ENCODE peak calls at places on chromosomes 13 and 19, in seven cellular contexts. One of them, this sample, is unnamed.

GRCh38 chr19:33740811-33741396 is 55.8 kb upstream of the KCTD15 start:
- DNase-seq in uterus: no peak
- DNase-seq in C1 segment of cervical spinal cord: no peak
- DNase-seq in NB4: peak; percentile 38
- DNase-seq in kidney glomerular epithelial cell: peak; percentile 24
- DNase-seq in NCI-H146: no peak
- DNase-seq in left colon: peak; percentile 14
- DNase-seq in this sample: no peak

GRCh38 chr13:26255717-26256277 is 1.9 kb downstream of the CDK8 start:
- DNase-seq in left colon: no peak
- DNase-seq in NCI-H146: peak; percentile 13
- DNase-seq in C1 segment of cervical spinal cord: no peak
- DNase-seq in uterus: no peak
- DNase-seq in NB4: peak; percentile 54
- DNase-seq in kidney glomerular epithelial cell: peak; percentile 30
- DNase-seq in this sample: no peak

GRCh38 chr13:30364876-30365275 is 57.4 kb upstream of the UBE2L5 start:
- DNase-seq in NCI-H146: no peak
- DNase-seq in C1 segment of cervical spinal cord: no peak
- DNase-seq in NB4: no peak
- DNase-seq in kidney glomerular epithelial cell: peak; percentile 68
- DNase-seq in left colon: no peak
- DNase-seq in uterus: no peak
- DNase-seq in this sample: no peak

GRCh38 chr19:50308991-50309390 is 20.2 kb downstream of the KCNC3 start:
- DNase-seq in C1 segment of cervical spinal cord: no peak
- DNase-seq in NB4: no peak
- DNase-seq in kidney glomerular epithelial cell: no peak
- DNase-seq in left colon: no peak
- DNase-seq in uterus: no peak
- DNase-seq in NCI-H146: no peak
- DNase-seq in this sample: no peak

GRCh38 chr13:50085063-50085462 is 69.8 kb downstream of the KCNRG start:
- DNase-seq in kidney glomerular epithelial cell: peak; percentile 53
- DNase-seq in NB4: peak; percentile 69
- DNase-seq in uterus: no peak
- DNase-seq in NCI-H146: peak; percentile 29
- DNase-seq in C1 segment of cervical spinal cord: no peak
- DNase-seq in left colon: no peak
- DNase-seq in this sample: no peak

GRCh38 chr19:40717880-40718773 is 1.2 kb downstream of the ITPKC start:
- DNase-seq in kidney glomerular epithelial cell: no peak
- DNase-seq in NCI-H146: no peak
- DNase-seq in uterus: peak; percentile 48
- DNase-seq in C1 segment of cervical spinal cord: no peak
- DNase-seq in NB4: no peak
- DNase-seq in left colon: peak; percentile 57
- DNase-seq in this sample: peak; percentile 21

GRCh38 chr13:93002071-93002470 is 224.5 kb upstream of the GPC6 start:
- DNase-seq in left colon: no peak
- DNase-seq in NB4: no peak
- DNase-seq in uterus: no peak
- DNase-seq in kidney glomerular epithelial cell: no peak
- DNase-seq in C1 segment of cervical spinal cord: no peak
- DNase-seq in NCI-H146: no peak
- DNase-seq in this sample: no peak

GRCh38 chr13:111460548-111461444 is 140.4 kb downstream of the TEX29 start:
- DNase-seq in C1 segment of cervical spinal cord: peak; percentile 45
- DNase-seq in uterus: peak; percentile 28
- DNase-seq in NB4: peak; percentile 43
- DNase-seq in left colon: peak; percentile 19
- DNase-seq in NCI-H146: peak; percentile 76
- DNase-seq in kidney glomerular epithelial cell: peak; percentile 1
- DNase-seq in this sample: peak; percentile 33

GRCh38 chr19:31943305-31943704 is 402.1 kb upstream of the ZNF507 start:
- DNase-seq in NCI-H146: no peak
- DNase-seq in NB4: no peak
- DNase-seq in kidney glomerular epithelial cell: no peak
- DNase-seq in left colon: no peak
- DNase-seq in C1 segment of cervical spinal cord: no peak
- DNase-seq in uterus: no peak
- DNase-seq in this sample: peak; percentile 66

GRCh38 chr19:6268382-6268771 is 11.4 kb downstream of the MLLT1 start:
- DNase-seq in uterus: no peak
- DNase-seq in left colon: no peak
- DNase-seq in NB4: no peak
- DNase-seq in C1 segment of cervical spinal cord: no peak
- DNase-seq in kidney glomerular epithelial cell: no peak
- DNase-seq in NCI-H146: no peak
- DNase-seq in this sample: no peak

GRCh38 chr19:16360738-16361137 is 36.1 kb downstream of the KLF2 start:
- DNase-seq in kidney glomerular epithelial cell: no peak
- DNase-seq in C1 segment of cervical spinal cord: no peak
- DNase-seq in NB4: no peak
- DNase-seq in left colon: no peak
- DNase-seq in NCI-H146: no peak
- DNase-seq in uterus: no peak
- DNase-seq in this sample: no peak

GRCh38 chr13:84050551-84050950 is 168.3 kb upstream of the SLITRK1 start:
- DNase-seq in C1 segment of cervical spinal cord: no peak
- DNase-seq in NCI-H146: no peak
- DNase-seq in NB4: no peak
- DNase-seq in left colon: no peak
- DNase-seq in kidney glomerular epithelial cell: no peak
- DNase-seq in uterus: no peak
- DNase-seq in this sample: no peak

GRCh38 chr19:54903303-54903702 is 2.6 kb upstream of the NCR1 start:
- DNase-seq in NB4: no peak
- DNase-seq in left colon: no peak
- DNase-seq in uterus: no peak
- DNase-seq in C1 segment of cervical spinal cord: no peak
- DNase-seq in NCI-H146: no peak
- DNase-seq in kidney glomerular epithelial cell: no peak
- DNase-seq in this sample: no peak

GRCh38 chr13:40664100-40665060 is 2.1 kb downstream of the FOXO1 start:
- DNase-seq in C1 segment of cervical spinal cord: peak; percentile 83
- DNase-seq in left colon: peak; percentile 91
- DNase-seq in uterus: peak; percentile 65
- DNase-seq in NCI-H146: no peak
- DNase-seq in kidney glomerular epithelial cell: peak; percentile 28
- DNase-seq in NB4: peak; percentile 64
- DNase-seq in this sample: peak; percentile 31

GRCh38 chr19:35639321-35639639 is 2.3 kb upstream of the ETV2 start:
- DNase-seq in C1 segment of cervical spinal cord: no peak
- DNase-seq in left colon: no peak
- DNase-seq in NB4: no peak
- DNase-seq in NCI-H146: no peak
- DNase-seq in kidney glomerular epithelial cell: no peak
- DNase-seq in uterus: no peak
- DNase-seq in this sample: no peak

GRCh38 chr13:51034906-51035305 is 76.2 kb downstream of the C13orf42 start:
- DNase-seq in NCI-H146: peak; percentile 61
- DNase-seq in uterus: no peak
- DNase-seq in left colon: no peak
- DNase-seq in C1 segment of cervical spinal cord: no peak
- DNase-seq in kidney glomerular epithelial cell: no peak
- DNase-seq in NB4: no peak
- DNase-seq in this sample: no peak

GRCh38 chr19:18672044-18672451 is 11.4 kb upstream of the CRTC1 start:
- DNase-seq in C1 segment of cervical spinal cord: no peak
- DNase-seq in NB4: no peak
- DNase-seq in kidney glomerular epithelial cell: no peak
- DNase-seq in left colon: no peak
- DNase-seq in uterus: peak; percentile 57
- DNase-seq in NCI-H146: no peak
- DNase-seq in this sample: no peak

GRCh38 chr13:87671031-87671823 is at the start of gene SLITRK5:
- DNase-seq in kidney glomerular epithelial cell: peak; percentile 74
- DNase-seq in NCI-H146: peak; percentile 86
- DNase-seq in uterus: no peak
- DNase-seq in left colon: peak; percentile 79
- DNase-seq in C1 segment of cervical spinal cord: peak; percentile 88
- DNase-seq in NB4: peak; percentile 69
- DNase-seq in this sample: peak; percentile 96

GRCh38 chr19:7868671-7869452 is 5.3 kb downstream of the PRR36 start:
- DNase-seq in C1 segment of cervical spinal cord: peak; percentile 59
- DNase-seq in left colon: peak; percentile 82
- DNase-seq in NCI-H146: no peak
- DNase-seq in NB4: peak; percentile 96
- DNase-seq in uterus: peak; percentile 69
- DNase-seq in kidney glomerular epithelial cell: peak; percentile 34
- DNase-seq in this sample: peak; percentile 75

GRCh38 chr19:16415806-16416205 is 56.0 kb downstream of the EPS15L1 start:
- DNase-seq in left colon: no peak
- DNase-seq in kidney glomerular epithelial cell: no peak
- DNase-seq in NCI-H146: no peak
- DNase-seq in uterus: no peak
- DNase-seq in C1 segment of cervical spinal cord: no peak
- DNase-seq in NB4: no peak
- DNase-seq in this sample: no peak

GRCh38 chr19:8567522-8568172 is 9.6 kb downstream of the MYO1F start:
- DNase-seq in C1 segment of cervical spinal cord: peak; percentile 20
- DNase-seq in kidney glomerular epithelial cell: no peak
- DNase-seq in NCI-H146: no peak
- DNase-seq in NB4: peak; percentile 76
- DNase-seq in uterus: no peak
- DNase-seq in left colon: no peak
- DNase-seq in this sample: no peak

GRCh38 chr13:27528908-27529307 is 78.5 kb upstream of the MTIF3 start:
- DNase-seq in uterus: no peak
- DNase-seq in C1 segment of cervical spinal cord: no peak
- DNase-seq in NCI-H146: no peak
- DNase-seq in NB4: no peak
- DNase-seq in left colon: no peak
- DNase-seq in kidney glomerular epithelial cell: no peak
- DNase-seq in this sample: no peak

GRCh38 chr19:8120636-8121480 is 28.5 kb downstream of the FBN3 start:
- DNase-seq in kidney glomerular epithelial cell: no peak
- DNase-seq in uterus: no peak
- DNase-seq in left colon: no peak
- DNase-seq in NB4: no peak
- DNase-seq in NCI-H146: peak; percentile 10
- DNase-seq in C1 segment of cervical spinal cord: no peak
- DNase-seq in this sample: no peak

GRCh38 chr19:6738726-6739389 is 622 bp upstream of the TRIP10 start:
- DNase-seq in uterus: peak; percentile 63
- DNase-seq in kidney glomerular epithelial cell: no peak
- DNase-seq in NB4: no peak
- DNase-seq in NCI-H146: no peak
- DNase-seq in C1 segment of cervical spinal cord: peak; percentile 62
- DNase-seq in left colon: peak; percentile 80
- DNase-seq in this sample: peak; percentile 87

GRCh38 chr13:66532146-66532545 is 698.0 kb downstream of the PCDH9 start:
- DNase-seq in left colon: no peak
- DNase-seq in kidney glomerular epithelial cell: no peak
- DNase-seq in NCI-H146: no peak
- DNase-seq in NB4: no peak
- DNase-seq in uterus: no peak
- DNase-seq in C1 segment of cervical spinal cord: no peak
- DNase-seq in this sample: no peak

GRCh38 chr19:8618751-8619150 is 8.2 kb upstream of the ADAMTS10 start:
- DNase-seq in NB4: peak; percentile 68
- DNase-seq in NCI-H146: no peak
- DNase-seq in uterus: no peak
- DNase-seq in kidney glomerular epithelial cell: no peak
- DNase-seq in C1 segment of cervical spinal cord: no peak
- DNase-seq in left colon: no peak
- DNase-seq in this sample: no peak

GRCh38 chr13:98739023-98739422 is 13.4 kb downstream of the SLC15A1 start:
- DNase-seq in C1 segment of cervical spinal cord: no peak
- DNase-seq in NCI-H146: no peak
- DNase-seq in kidney glomerular epithelial cell: no peak
- DNase-seq in uterus: no peak
- DNase-seq in NB4: no peak
- DNase-seq in left colon: no peak
- DNase-seq in this sample: no peak

GRCh38 chr13:23411220-23411619 is 22.3 kb downstream of the SACS start:
- DNase-seq in left colon: no peak
- DNase-seq in NB4: no peak
- DNase-seq in C1 segment of cervical spinal cord: no peak
- DNase-seq in NCI-H146: no peak
- DNase-seq in kidney glomerular epithelial cell: no peak
- DNase-seq in uterus: no peak
- DNase-seq in this sample: no peak

GRCh38 chr19:4347521-4347920 is 4.2 kb downstream of the MPND start:
- DNase-seq in C1 segment of cervical spinal cord: no peak
- DNase-seq in kidney glomerular epithelial cell: no peak
- DNase-seq in uterus: no peak
- DNase-seq in NCI-H146: no peak
- DNase-seq in left colon: no peak
- DNase-seq in NB4: no peak
- DNase-seq in this sample: no peak

GRCh38 chr13:95676100-95676774 is 702 bp upstream of the DNAJC3 start:
- DNase-seq in C1 segment of cervical spinal cord: no peak
- DNase-seq in uterus: no peak
- DNase-seq in NCI-H146: peak; percentile 71
- DNase-seq in NB4: peak; percentile 75
- DNase-seq in left colon: peak; percentile 45
- DNase-seq in kidney glomerular epithelial cell: peak; percentile 76
- DNase-seq in this sample: peak; percentile 48

GRCh38 chr13:24184265-24184841 is 23.8 kb downstream of the SPATA13 start:
- DNase-seq in NB4: no peak
- DNase-seq in kidney glomerular epithelial cell: peak; percentile 73
- DNase-seq in C1 segment of cervical spinal cord: no peak
- DNase-seq in left colon: no peak
- DNase-seq in uterus: no peak
- DNase-seq in NCI-H146: no peak
- DNase-seq in this sample: no peak